ENCODE peak calls at places on chromosomes 1 and 21, in eight cellular contexts. One of them, this sample, is unnamed. For H3K27me3, the result is how much of the 10 kb centered on the place peaks cover.

GRCh38 chr1:208593306-208594006 is 349.3 kb upstream of the PLXNA2 start:
- DNase-seq in tibial artery: no peak
- DNase-seq in IMR-90: no peak
- DNase-seq in tibial nerve: no peak
- DNase-seq in pancreas: no peak
- DNase-seq in SJSA1: no peak
- DNase-seq in fibroblast of lung: no peak
- DNase-seq in right cardiac atrium: no peak
- DNase-seq in this sample: no peak

GRCh38 chr21:43624343-43624742 is 34.9 kb downstream of the HSF2BP start:
- DNase-seq in tibial nerve: no peak
- DNase-seq in fibroblast of lung: no peak
- DNase-seq in SJSA1: no peak
- DNase-seq in right cardiac atrium: no peak
- DNase-seq in IMR-90: no peak
- DNase-seq in pancreas: no peak
- DNase-seq in tibial artery: no peak
- DNase-seq in this sample: no peak

GRCh38 chr1:53112861-53113260 is 29.6 kb downstream of the SLC1A7 start:
- DNase-seq in right cardiac atrium: peak
- DNase-seq in fibroblast of lung: no peak
- DNase-seq in pancreas: no peak
- DNase-seq in IMR-90: peak
- DNase-seq in SJSA1: no peak
- DNase-seq in tibial nerve: no peak
- DNase-seq in tibial artery: no peak
- DNase-seq in this sample: no peak

GRCh38 chr1:37158113-37158749 is 123.9 kb upstream of the GRIK3 start:
- DNase-seq in tibial artery: no peak
- DNase-seq in IMR-90: no peak
- DNase-seq in fibroblast of lung: no peak
- DNase-seq in pancreas: no peak
- DNase-seq in tibial nerve: no peak
- DNase-seq in SJSA1: peak
- DNase-seq in right cardiac atrium: no peak
- DNase-seq in this sample: no peak

GRCh38 chr1:1926886-1927660 is 8.0 kb upstream of the TMEM52 start:
- DNase-seq in IMR-90: no peak
- DNase-seq in SJSA1: no peak
- DNase-seq in tibial nerve: no peak
- DNase-seq in tibial artery: no peak
- DNase-seq in fibroblast of lung: no peak
- DNase-seq in pancreas: peak
- DNase-seq in right cardiac atrium: peak
- DNase-seq in this sample: no peak

GRCh38 chr1:206419783-206420182 is 50.5 kb upstream of the IKBKE start:
- DNase-seq in IMR-90: peak
- DNase-seq in SJSA1: no peak
- DNase-seq in right cardiac atrium: no peak
- DNase-seq in fibroblast of lung: no peak
- DNase-seq in pancreas: no peak
- DNase-seq in tibial nerve: no peak
- DNase-seq in tibial artery: no peak
- DNase-seq in this sample: no peak

GRCh38 chr1:241627453-241628329 is 12.5 kb downstream of the CHML start:
- DNase-seq in IMR-90: peak
- DNase-seq in right cardiac atrium: no peak
- DNase-seq in pancreas: no peak
- DNase-seq in tibial nerve: no peak
- DNase-seq in fibroblast of lung: peak
- DNase-seq in SJSA1: no peak
- DNase-seq in tibial artery: no peak
- DNase-seq in this sample: no peak

GRCh38 chr1:180071760-180072159 is 82.9 kb upstream of the QSOX1 start:
- DNase-seq in tibial artery: no peak
- DNase-seq in right cardiac atrium: no peak
- DNase-seq in fibroblast of lung: no peak
- DNase-seq in SJSA1: no peak
- DNase-seq in pancreas: no peak
- DNase-seq in tibial nerve: no peak
- DNase-seq in IMR-90: no peak
- DNase-seq in this sample: no peak

GRCh38 chr1:192578144-192578909 is 2.8 kb downstream of the RGS1 start:
- DNase-seq in tibial nerve: no peak
- DNase-seq in IMR-90: no peak
- DNase-seq in right cardiac atrium: no peak
- DNase-seq in SJSA1: no peak
- DNase-seq in pancreas: no peak
- DNase-seq in fibroblast of lung: no peak
- DNase-seq in tibial artery: no peak
- DNase-seq in this sample: no peak

GRCh38 chr1:192581131-192581927 is 5.8 kb downstream of the RGS1 start:
- DNase-seq in SJSA1: no peak
- DNase-seq in IMR-90: no peak
- DNase-seq in pancreas: no peak
- DNase-seq in tibial nerve: no peak
- DNase-seq in fibroblast of lung: no peak
- DNase-seq in tibial artery: no peak
- DNase-seq in right cardiac atrium: no peak
- DNase-seq in this sample: no peak

GRCh38 chr1:192577145-192578140 is 1.9 kb downstream of the RGS1 start:
- DNase-seq in IMR-90: no peak
- DNase-seq in pancreas: no peak
- DNase-seq in tibial nerve: no peak
- DNase-seq in tibial artery: no peak
- DNase-seq in fibroblast of lung: no peak
- DNase-seq in SJSA1: no peak
- DNase-seq in right cardiac atrium: no peak
- DNase-seq in this sample: no peak

GRCh38 chr1:192580351-192580962 is 4.9 kb downstream of the RGS1 start:
- DNase-seq in tibial nerve: no peak
- DNase-seq in SJSA1: no peak
- DNase-seq in fibroblast of lung: peak
- DNase-seq in pancreas: no peak
- DNase-seq in tibial artery: no peak
- DNase-seq in right cardiac atrium: no peak
- DNase-seq in IMR-90: peak
- DNase-seq in this sample: no peak

DNA sequence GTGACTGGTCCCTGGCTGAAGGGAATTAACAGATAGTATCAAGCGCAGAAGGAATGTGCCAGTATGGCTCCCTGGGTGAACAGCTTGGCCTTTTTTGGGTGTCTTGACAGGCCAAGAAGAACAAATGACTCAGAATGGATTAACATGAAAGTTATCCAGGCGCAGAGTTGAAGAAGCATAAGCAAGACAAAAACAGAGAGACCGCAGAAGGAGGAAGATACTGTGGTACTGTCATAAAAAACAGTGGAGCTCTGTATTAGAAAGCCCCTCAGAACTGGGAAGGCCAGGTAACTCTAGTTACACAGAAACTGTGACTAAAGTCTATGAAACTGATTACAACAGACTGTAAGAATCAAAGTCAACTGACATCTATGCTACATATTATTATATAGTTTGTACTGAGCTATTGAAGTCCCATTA is 3.8 kb downstream of the RGS1 start:
- DNase-seq in tibial nerve: no peak
- DNase-seq in tibial artery: no peak
- DNase-seq in SJSA1: no peak
- DNase-seq in right cardiac atrium: no peak
- DNase-seq in pancreas: no peak
- DNase-seq in fibroblast of lung: peak
- DNase-seq in IMR-90: peak
- DNase-seq in this sample: no peak
- H3K4me3 ChIP-seq in tibial nerve: no peak
- H3K4me3 ChIP-seq in tibial artery: peak
- H3K4me3 ChIP-seq in SJSA1: no peak
- H3K4me3 ChIP-seq in right cardiac atrium: no peak
- H3K4me3 ChIP-seq in pancreas: no peak
- H3K4me3 ChIP-seq in fibroblast of lung: no peak
- H3K4me3 ChIP-seq in IMR-90: no peak
- H3K4me3 ChIP-seq in this sample: no peak

GRCh38 chr1:78043436-78043835 is 2.3 kb upstream of the GIPC2 start:
- DNase-seq in tibial artery: no peak
- DNase-seq in pancreas: no peak
- DNase-seq in tibial nerve: no peak
- DNase-seq in SJSA1: no peak
- DNase-seq in right cardiac atrium: no peak
- DNase-seq in IMR-90: no peak
- DNase-seq in fibroblast of lung: no peak
- DNase-seq in this sample: no peak

GRCh38 chr1:78045850-78046778 is at the start of gene GIPC2:
- DNase-seq in SJSA1: no peak
- DNase-seq in IMR-90: peak
- DNase-seq in pancreas: peak
- DNase-seq in right cardiac atrium: peak
- DNase-seq in fibroblast of lung: peak
- DNase-seq in tibial nerve: no peak
- DNase-seq in tibial artery: peak
- DNase-seq in this sample: no peak

GRCh38 chr1:78047131-78047530 is 1.4 kb downstream of the GIPC2 start:
- DNase-seq in tibial artery: no peak
- DNase-seq in right cardiac atrium: no peak
- DNase-seq in fibroblast of lung: no peak
- DNase-seq in IMR-90: no peak
- DNase-seq in pancreas: no peak
- DNase-seq in tibial nerve: no peak
- DNase-seq in SJSA1: no peak
- DNase-seq in this sample: no peak

GRCh38 chr1:78045600-78045849 is 241 bp upstream of the GIPC2 start:
- DNase-seq in right cardiac atrium: no peak
- DNase-seq in fibroblast of lung: no peak
- DNase-seq in tibial artery: no peak
- DNase-seq in SJSA1: no peak
- DNase-seq in IMR-90: no peak
- DNase-seq in pancreas: no peak
- DNase-seq in tibial nerve: no peak
- DNase-seq in this sample: no peak

GRCh38 chr1:78044796-78045599 is 768 bp upstream of the GIPC2 start:
- DNase-seq in tibial nerve: no peak
- DNase-seq in pancreas: no peak
- DNase-seq in right cardiac atrium: no peak
- DNase-seq in IMR-90: no peak
- DNase-seq in tibial artery: no peak
- DNase-seq in SJSA1: no peak
- DNase-seq in fibroblast of lung: no peak
- DNase-seq in this sample: no peak
- H3K27me3 ChIP-seq in tibial nerve: under half
- H3K27me3 ChIP-seq in pancreas: under half
- H3K27me3 ChIP-seq in right cardiac atrium: under half
- H3K27me3 ChIP-seq in IMR-90: under half
- H3K27me3 ChIP-seq in tibial artery: under half
- H3K27me3 ChIP-seq in SJSA1: under half
- H3K27me3 ChIP-seq in fibroblast of lung: under half
- H3K27me3 ChIP-seq in this sample: under half

DNA sequence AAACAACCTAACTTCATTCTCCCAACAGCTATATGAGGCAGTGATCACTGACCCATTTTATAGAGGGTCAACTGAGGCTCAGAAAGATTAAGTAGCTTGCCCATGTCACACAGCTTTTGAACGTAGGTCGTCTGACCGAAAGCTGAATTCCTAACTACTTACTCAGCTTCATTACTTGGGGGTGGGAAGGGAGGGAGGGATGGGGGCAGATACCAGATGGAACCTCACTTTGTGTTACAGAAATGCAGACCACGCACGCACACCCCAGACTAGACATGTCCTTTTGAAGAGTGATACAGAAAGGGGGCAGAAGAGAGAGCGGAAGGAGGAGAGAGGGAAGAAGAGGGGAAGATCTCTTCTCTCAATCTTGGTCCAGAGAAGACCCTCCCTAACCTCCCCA is 2.3 kb downstream of the ADGRB2 start:
- DNase-seq in tibial nerve: no peak
- DNase-seq in right cardiac atrium: peak
- DNase-seq in SJSA1: no peak
- DNase-seq in IMR-90: peak
- DNase-seq in pancreas: no peak
- DNase-seq in fibroblast of lung: peak
- DNase-seq in tibial artery: no peak
- DNase-seq in this sample: no peak
- H3K4me3 ChIP-seq in tibial nerve: no peak
- H3K4me3 ChIP-seq in right cardiac atrium: no peak
- H3K4me3 ChIP-seq in SJSA1: no peak
- H3K4me3 ChIP-seq in IMR-90: no peak
- H3K4me3 ChIP-seq in pancreas: no peak
- H3K4me3 ChIP-seq in fibroblast of lung: no peak
- H3K4me3 ChIP-seq in tibial artery: no peak
- H3K4me3 ChIP-seq in this sample: no peak

GRCh38 chr1:31671147-31671546 is 26.5 kb upstream of the PEF1 start:
- DNase-seq in SJSA1: no peak
- DNase-seq in tibial nerve: no peak
- DNase-seq in IMR-90: no peak
- DNase-seq in fibroblast of lung: no peak
- DNase-seq in right cardiac atrium: peak
- DNase-seq in tibial artery: no peak
- DNase-seq in pancreas: no peak
- DNase-seq in this sample: no peak

GRCh38 chr1:31670583-31670944 is 25.9 kb upstream of the PEF1 start:
- DNase-seq in right cardiac atrium: peak
- DNase-seq in fibroblast of lung: peak
- DNase-seq in tibial artery: no peak
- DNase-seq in tibial nerve: no peak
- DNase-seq in SJSA1: no peak
- DNase-seq in IMR-90: no peak
- DNase-seq in pancreas: no peak
- DNase-seq in this sample: no peak

GRCh38 chr1:31672988-31673387 is 28.3 kb upstream of the PEF1 start:
- DNase-seq in tibial nerve: no peak
- DNase-seq in tibial artery: peak
- DNase-seq in SJSA1: no peak
- DNase-seq in IMR-90: no peak
- DNase-seq in right cardiac atrium: peak
- DNase-seq in pancreas: no peak
- DNase-seq in fibroblast of lung: no peak
- DNase-seq in this sample: no peak

GRCh38 chr1:31669786-31670582 is 25.3 kb upstream of the PEF1 start:
- DNase-seq in tibial artery: peak
- DNase-seq in IMR-90: peak
- DNase-seq in SJSA1: no peak
- DNase-seq in right cardiac atrium: peak
- DNase-seq in tibial nerve: peak
- DNase-seq in fibroblast of lung: peak
- DNase-seq in pancreas: peak
- DNase-seq in this sample: peak

DNA sequence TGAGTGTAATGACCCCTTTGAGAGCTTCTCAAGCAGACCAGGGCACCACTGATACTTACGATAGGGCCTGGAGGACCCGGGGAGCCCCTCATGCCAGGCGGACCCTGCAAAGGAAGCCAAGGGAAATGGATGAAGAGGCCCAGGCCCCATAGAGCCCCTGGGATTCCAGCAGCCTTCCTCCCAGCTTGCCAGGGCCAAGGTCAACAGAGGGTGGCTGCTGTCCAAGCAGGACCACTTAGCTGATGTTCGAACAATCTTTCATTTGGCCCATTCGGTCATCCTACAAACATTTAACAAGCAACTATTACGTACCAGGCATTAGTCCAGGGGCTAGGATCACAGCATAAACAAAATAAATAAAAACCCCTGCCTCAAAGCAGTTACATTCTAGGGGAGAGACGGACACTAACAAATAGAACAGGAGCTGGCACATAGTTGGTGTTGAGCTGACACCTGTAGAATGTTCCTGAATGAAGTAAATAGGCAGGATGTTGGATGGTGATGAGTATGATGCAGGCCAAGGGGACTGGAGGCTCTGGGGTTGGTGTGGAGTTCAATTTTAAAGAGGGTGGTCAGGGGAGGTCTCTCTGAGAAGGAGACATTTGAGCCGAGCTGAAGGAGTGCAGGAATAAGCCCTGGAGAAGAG is 27.0 kb upstream of the PEF1 start:
- DNase-seq in pancreas: no peak
- DNase-seq in tibial nerve: no peak
- DNase-seq in right cardiac atrium: peak
- DNase-seq in fibroblast of lung: peak
- DNase-seq in tibial artery: no peak
- DNase-seq in IMR-90: peak
- DNase-seq in SJSA1: no peak
- DNase-seq in this sample: no peak
- H3K27me3 ChIP-seq in pancreas: under half
- H3K27me3 ChIP-seq in tibial nerve: under half
- H3K27me3 ChIP-seq in right cardiac atrium: under half
- H3K27me3 ChIP-seq in fibroblast of lung: under half
- H3K27me3 ChIP-seq in tibial artery: under half
- H3K27me3 ChIP-seq in IMR-90: under half
- H3K27me3 ChIP-seq in SJSA1: under half
- H3K27me3 ChIP-seq in this sample: under half

This sample was measured in effector memory CD4-positive, alpha-beta T cell.